ENCODE peak calls at places on chromosomes 12 and 14, in six cellular contexts. Z is NCI-H748 treated with DMSO at 0.1 percent for 48 hours; F is A549; D is IMR-90; L is fibroblast of the conjunctiva; B is stimulated activated effector memory CD8-positive, alpha-beta T cell treated with anti-CD3 and anti-CD28 coated beads, Interleukin-12 subunit alpha, Interleukin-12 subunit beta, amount 100 ng/mL, for 72 hours. G is an unnamed sample.

GRCh38 chr12:123519151-123520001 is 14.1 kb downstream of the RILPL1 start:
- DNase-seq in Z (no peak), F (peak), D (peak), L (no peak), B (no peak), G (peak)

GRCh38 chr12:63862187-63863107 is 17.9 kb downstream of the SRGAP1 start:
- DNase-seq in Z (no peak), F (peak), D (no peak), L (no peak), B (no peak), G (no peak)

GRCh38 chr12:97048421-97049035 is 141.5 kb downstream of the NEDD1 start:
- DNase-seq in Z (no peak), F (no peak), D (no peak), L (no peak), B (no peak), G (no peak)

GRCh38 chr12:132581348-132582057 is 28.9 kb downstream of the LRCOL1 start:
- DNase-seq in Z (no peak), F (no peak), D (no peak), L (no peak), B (no peak), G (no peak)

GRCh38 chr12:49543914-49544815 is 5.3 kb downstream of the KCNH3 start:
- DNase-seq in Z (no peak), F (no peak), D (no peak), L (no peak), B (no peak), G (no peak)

GRCh38 chr14:104536942-104537612 is 42.5 kb upstream of the C14orf180 start:
- DNase-seq in Z (no peak), F (peak), D (peak), L (peak), B (no peak), G (peak)

GRCh38 chr12:107014050-107014449 is 27.1 kb upstream of the MTERF2 start:
- DNase-seq in Z (no peak), F (peak), D (no peak), L (no peak), B (no peak), G (no peak)

GRCh38 chr12:52350021-52350620 is 17.2 kb downstream of the KRT85 start:
- DNase-seq in Z (no peak), F (no peak), D (no peak), L (no peak), B (no peak), G (no peak)

GRCh38 chr12:77572371-77572770 is 258.3 kb upstream of the NAV3 start:
- DNase-seq in Z (no peak), F (no peak), D (no peak), L (no peak), B (no peak), G (no peak)

GRCh38 chr14:85620937-85621336 is 91.0 kb downstream of the FLRT2 start:
- DNase-seq in Z (no peak), F (no peak), D (no peak), L (no peak), B (no peak), G (no peak)

GRCh38 chr14:68399971-68400370 is 392.9 kb downstream of the ZFP36L1 start:
- DNase-seq in Z (no peak), F (no peak), D (no peak), L (no peak), B (no peak), G (no peak)

GRCh38 chr14:75323571-75323970 is 44.9 kb downstream of the FOS start:
- DNase-seq in Z (no peak), F (no peak), D (peak), L (no peak), B (no peak), G (peak)

GRCh38 chr12:106360400-106360994 is 2.9 kb downstream of the POLR3B start:
- DNase-seq in Z (no peak), F (no peak), D (no peak), L (no peak), B (no peak), G (no peak)

GRCh38 chr14:100529561-100530031 is 57.6 kb downstream of the BEGAIN start:
- DNase-seq in Z (no peak), F (no peak), D (no peak), L (no peak), B (no peak), G (no peak)

GRCh38 chr14:61051046-61051445 is 70.0 kb downstream of the SLC38A6 start:
- DNase-seq in Z (no peak), F (no peak), D (peak), L (peak), B (no peak), G (peak)

GRCh38 chr14:76773188-76773885 is 12.1 kb downstream of the VASH1 start:
- DNase-seq in Z (no peak), F (peak), D (peak), L (peak), B (no peak), G (peak)

GRCh38 chr12:96445743-96446655 is 43.4 kb upstream of the CFAP54 start:
- DNase-seq in Z (no peak), F (peak), D (peak), L (peak), B (peak), G (peak)

GRCh38 chr12:22396253-22396652 is 61.7 kb upstream of the ST8SIA1 start:
- DNase-seq in Z (no peak), F (no peak), D (no peak), L (no peak), B (no peak), G (no peak)

GRCh38 chr14:101624579-101624978 is 63.3 kb downstream of the DIO3 start:
- DNase-seq in Z (no peak), F (no peak), D (no peak), L (no peak), B (no peak), G (no peak)

GRCh38 chr14:99728231-99728920 is 44.3 kb downstream of the CYP46A1 start:
- DNase-seq in Z (no peak), F (no peak), D (no peak), L (no peak), B (no peak), G (no peak)

GRCh38 chr14:47675489-47676300 is at the start of gene MDGA2:
- DNase-seq in Z (peak), F (peak), D (no peak), L (no peak), B (no peak), G (no peak)

GRCh38 chr12:27273114-27273513 is 29.0 kb downstream of the STK38L start:
- DNase-seq in Z (no peak), F (no peak), D (no peak), L (no peak), B (no peak), G (no peak)

GRCh38 chr14:55845963-55846851 is 266.2 kb downstream of the KTN1 start:
- DNase-seq in Z (no peak), F (no peak), D (no peak), L (no peak), B (no peak), G (no peak)

GRCh38 chr12:77865178-77865577 is 34.5 kb downstream of the NAV3 start:
- DNase-seq in Z (no peak), F (no peak), D (no peak), L (no peak), B (no peak), G (no peak)

GRCh38 chr14:99043258-99043615 is 228.8 kb downstream of the BCL11B start:
- DNase-seq in Z (no peak), F (no peak), D (no peak), L (no peak), B (no peak), G (no peak)

GRCh38 chr14:65412189-65412846 is at the start of gene FUT8:
- DNase-seq in Z (peak), F (peak), D (peak), L (peak), B (peak), G (peak)

GRCh38 chr12:52006726-52007157 is at the start of gene TAMALIN:
- DNase-seq in Z (peak), F (no peak), D (peak), L (no peak), B (no peak), G (peak)

GRCh38 chr12:85733984-85734383 is 102.2 kb downstream of the RASSF9 start:
- DNase-seq in Z (no peak), F (no peak), D (no peak), L (no peak), B (no peak), G (peak)

GRCh38 chr12:6335451-6336078 is 6.3 kb downstream of the TNFRSF1A start:
- DNase-seq in Z (no peak), F (peak), D (peak), L (peak), B (peak), G (peak)

GRCh38 chr12:95204141-95204866 is 13.0 kb downstream of the FGD6 start:
- DNase-seq in Z (no peak), F (peak), D (peak), L (peak), B (no peak), G (peak)

GRCh38 chr12:19946549-19946948 is 421.8 kb upstream of the PDE3A start:
- DNase-seq in Z (no peak), F (peak), D (peak), L (peak), B (no peak), G (peak)

GRCh38 chr12:28708918-28709371 is 440.1 kb upstream of the FAR2 start:
- DNase-seq in Z (no peak), F (no peak), D (peak), L (peak), B (no peak), G (peak)

GRCh38 chr12:16531623-16532022 is 74.3 kb downstream of the LMO3 start:
- DNase-seq in Z (peak), F (no peak), D (no peak), L (no peak), B (no peak), G (no peak)

GRCh38 chr14:64503434-64504309 is at the start of gene ZBTB25:
- DNase-seq in Z (peak), F (peak), D (peak), L (peak), B (peak), G (peak)